ENCODE peak calls at places on chromosomes 4 and X, in ten cellular contexts. E is AG09309; Q is left cardiac atrium; S is H4; H is CD4-positive, alpha-beta T cell; P is activated CD8-positive, alpha-beta memory T cell treated with anti-CD3 and anti-CD28 coated beads for 48 hours; X is tibial artery; B is spleen; F is activated T-cell treated with anti-CD3 and anti-CD28 coated beads for 48 hours; C is NCI-H345. U is an unnamed sample.

GRCh38 chr4:121011138-121011537 is 61.2 kb downstream of the NDNF start:
- DNase-seq in C (no peak), X (no peak), F (no peak), E (no peak), S (no peak), H (no peak), B (no peak), Q (no peak), P (no peak), U (no peak)

GRCh38 chr4:183571350-183572076 is 66.7 kb downstream of the ING2 start:
- DNase-seq in H (no peak), B (no peak), C (peak; percentile 76), P (no peak), Q (no peak), E (no peak), F (no peak), X (no peak), S (no peak), U (no peak)

GRCh38 chr4:2252530-2252924 is 9.4 kb downstream of the MXD4 start:
- DNase-seq in Q (no peak), B (peak; percentile 66), C (no peak), H (no peak), P (no peak), X (no peak), E (no peak), F (no peak), S (no peak), U (no peak)

GRCh38 chrX:118211891-118212816 is 95.5 kb upstream of the KLHL13 start:
- DNase-seq in X (no peak), F (no peak), P (no peak), Q (no peak), B (no peak), H (no peak), C (peak; percentile 43), E (no peak), S (no peak), U (no peak)

GRCh38 chr4:99615210-99615834 is 40.7 kb downstream of the MTTP start:
- DNase-seq in F (no peak), B (no peak), P (no peak), X (no peak), Q (peak; percentile 15), C (no peak), H (no peak), E (no peak), S (no peak), U (no peak)

GRCh38 chr4:113153529-113154101 is 104.2 kb downstream of the ANK2 start:
- DNase-seq in B (no peak), C (no peak), S (no peak), X (no peak), F (no peak), Q (no peak), E (no peak), H (no peak), P (no peak), U (no peak)

GRCh38 chr4:137635108-137635507 is 102.8 kb upstream of the PCDH18 start:
- DNase-seq in Q (no peak), S (no peak), F (no peak), P (no peak), C (no peak), H (no peak), X (no peak), B (no peak), E (no peak), U (no peak)

GRCh38 chr4:159013692-159014091 is 89.2 kb upstream of the RAPGEF2 start:
- DNase-seq in P (no peak), S (no peak), Q (no peak), C (no peak), F (no peak), H (no peak), B (no peak), X (no peak), E (no peak), U (no peak)

GRCh38 chrX:72272868-72273267 is 4.2 kb downstream of the RPS4X start:
- DNase-seq in P (no peak), C (no peak), Q (no peak), H (no peak), B (no peak), E (no peak), X (no peak), S (peak; percentile 33), F (no peak), U (no peak)

U was measured in psoas muscle.